ENCODE peak calls at places on chromosomes 16 and 17, in four cellular contexts. N is choroid plexus epithelial cell; F is Peyer's patch; H is CD4-positive, alpha-beta T cell. K is an unnamed sample.

GRCh38 chr17:41421116-41421515 is 3.3 kb downstream of the KRT37 start:
- DNase-seq in N (peak), F (no peak), H (no peak), K (no peak)

GRCh38 chr16:56988161-56988947 is 1.0 kb upstream of the NLRC5 start:
- DNase-seq in N (peak), F (peak), H (no peak), K (no peak)

GRCh38 chr16:28212532-28212873 is 738 bp upstream of the XPO6 start:
- DNase-seq in N (no peak), F (no peak), H (no peak), K (peak)

GRCh38 chr17:48162946-48163506 is 55.5 kb downstream of the SNX11 start:
- DNase-seq in N (peak), F (no peak), H (no peak), K (no peak)

GRCh38 chr16:55849536-55849935 is 16.6 kb upstream of the CES1 start:
- DNase-seq in N (no peak), F (no peak), H (no peak), K (no peak)

GRCh38 chr16:19001788-19002187 is 18.1 kb downstream of the TMC7 start:
- DNase-seq in N (no peak), F (no peak), H (no peak), K (no peak)

GRCh38 chr17:82110298-82110697 is 12.3 kb upstream of the FASN start:
- DNase-seq in N (no peak), F (no peak), H (no peak), K (no peak)

GRCh38 chr16:27639588-27640276 is 89.8 kb downstream of the KATNIP start:
- DNase-seq in N (peak), F (no peak), H (no peak), K (peak)

GRCh38 chr16:3690991-3691720 is 26.2 kb downstream of the TRAP1 start:
- DNase-seq in N (peak), F (no peak), H (no peak), K (no peak)

GRCh38 chr16:81652798-81653505 is 126.1 kb upstream of the PLCG2 start:
- DNase-seq in N (no peak), F (no peak), H (no peak), K (peak)

GRCh38 chr17:72715906-72716572 is 376.4 kb downstream of the SLC39A11 start:
- DNase-seq in N (peak), F (no peak), H (no peak), K (no peak)

GRCh38 chr16:85738878-85739715 is 11.8 kb downstream of the C16orf74 start:
- DNase-seq in N (no peak), F (no peak), H (no peak), K (no peak)

GRCh38 chr16:57982345-57982744 is 11.4 kb upstream of the CNGB1 start:
- DNase-seq in N (no peak), F (no peak), H (no peak), K (no peak)

GRCh38 chr17:16443390-16444257 is 28.3 kb downstream of the TRPV2 start:
- DNase-seq in N (no peak), F (no peak), H (no peak), K (peak)

GRCh38 chr16:81816793-81817210 is 37.7 kb downstream of the PLCG2 start:
- DNase-seq in N (no peak), F (no peak), H (no peak), K (no peak)

GRCh38 chr17:66980896-66981295 is 16.4 kb downstream of the CACNG4 start:
- DNase-seq in N (no peak), F (no peak), H (no peak), K (no peak)

GRCh38 chr16:85402910-85403692 is 210.0 kb upstream of the GSE1 start:
- DNase-seq in N (peak), F (no peak), H (no peak), K (peak)

GRCh38 chr16:11806721-11807120 is 9.7 kb upstream of the ZC3H7A start:
- DNase-seq in N (peak), F (no peak), H (no peak), K (no peak)

DNA sequence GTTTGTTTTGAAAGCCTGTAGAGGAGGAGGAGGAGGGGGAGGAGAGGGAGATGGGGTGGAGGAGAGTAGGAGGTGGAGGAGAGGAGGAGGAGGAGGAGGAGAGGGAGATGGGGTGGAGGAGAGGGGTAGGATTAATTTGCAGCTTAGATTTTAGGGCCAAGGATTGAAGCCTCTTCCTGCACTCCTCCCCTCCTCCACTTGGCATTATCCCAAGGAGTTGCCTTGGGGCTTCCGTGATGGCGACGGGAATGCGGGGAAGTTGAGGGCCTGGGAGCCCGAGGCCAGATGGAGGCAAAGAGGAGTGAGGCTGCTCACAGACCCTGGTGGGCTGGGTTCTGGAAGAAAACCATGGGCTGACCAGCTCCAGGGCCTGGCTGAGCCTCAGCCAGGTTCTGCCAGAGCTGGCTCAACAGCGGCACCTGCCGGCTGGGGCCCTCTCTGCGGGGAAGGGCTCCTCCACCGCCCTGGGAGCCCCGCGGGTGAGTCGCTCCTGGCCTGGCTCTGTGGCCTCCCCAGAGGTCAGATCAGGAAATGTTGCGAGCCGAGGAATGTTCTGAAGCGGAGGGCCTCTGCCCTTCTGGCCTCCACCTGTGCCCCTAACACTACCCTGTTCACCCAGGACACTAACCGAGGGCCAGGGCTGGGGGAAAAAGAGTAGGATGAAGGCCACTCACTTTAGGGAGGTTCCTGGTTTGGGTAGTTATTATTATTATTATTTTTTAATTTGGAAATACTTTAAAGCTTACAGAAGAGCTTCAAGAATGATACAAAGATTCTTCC is 23.9 kb upstream of the FMNL1 start:
- DNase-seq in N (peak), F (peak), H (peak), K (peak)
- TF ChIP-seq CTCF in N (peak), F (peak), H (peak), K (peak)

GRCh38 chr17:4812690-4813089 is 5.7 kb downstream of the PLD2 start:
- DNase-seq in N (no peak), F (no peak), H (no peak), K (no peak)

GRCh38 chr17:4811471-4811870 is 4.5 kb downstream of the PLD2 start:
- DNase-seq in N (no peak), F (no peak), H (no peak), K (no peak)

GRCh38 chr17:4818276-4818675 is 11.3 kb downstream of the PLD2 start:
- DNase-seq in N (no peak), F (no peak), H (no peak), K (peak)

GRCh38 chr17:4816826-4817225 is 9.9 kb downstream of the PLD2 start:
- DNase-seq in N (no peak), F (no peak), H (no peak), K (no peak)

GRCh38 chr17:4815043-4815675 is 8.2 kb downstream of the PLD2 start:
- DNase-seq in N (peak), F (no peak), H (no peak), K (peak)
- TF ChIP-seq CTCF in N (peak), F (no peak), H (no peak), K (peak)

DNA sequence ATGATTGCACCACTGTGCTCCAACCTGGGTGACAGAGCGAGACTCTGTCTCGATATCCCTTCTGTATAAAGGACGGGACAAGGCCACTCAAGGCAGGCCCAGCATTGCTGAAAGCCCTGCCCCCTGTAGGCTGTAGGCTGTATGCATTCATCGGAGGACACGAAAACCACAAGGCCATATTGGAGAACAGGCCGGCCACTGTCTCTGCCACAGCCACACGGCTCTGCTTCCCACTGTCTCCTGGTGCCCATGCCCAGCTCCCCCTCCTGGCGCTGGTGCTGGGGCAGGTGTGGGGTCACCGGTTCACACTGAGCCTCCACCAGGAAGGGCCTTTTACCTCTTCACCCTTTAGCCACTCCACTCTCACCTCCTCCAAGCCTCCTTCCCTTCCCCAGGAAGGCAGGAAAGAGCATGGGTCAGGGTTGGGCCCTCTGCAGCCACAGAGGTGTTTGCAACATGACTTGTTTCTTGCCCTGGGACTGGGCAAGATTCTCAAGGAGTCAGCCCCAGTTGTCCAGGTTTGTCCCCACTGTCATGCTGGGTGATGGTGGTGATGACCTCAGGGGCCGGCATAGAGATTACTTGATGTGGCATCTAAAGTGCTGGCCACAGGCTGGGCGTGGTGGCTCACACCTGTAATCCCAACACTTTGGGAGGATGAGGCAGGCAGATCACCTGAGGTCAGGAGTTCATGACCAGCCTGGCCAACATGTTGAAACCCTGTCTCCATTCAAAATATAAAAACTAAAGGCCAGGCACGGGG is 5.3 kb upstream of the NTN3 start:
- DNase-seq in N (no peak), F (no peak), H (no peak), K (peak)
- TF ChIP-seq CTCF in N (peak), F (no peak), H (no peak), K (peak)

DNA sequence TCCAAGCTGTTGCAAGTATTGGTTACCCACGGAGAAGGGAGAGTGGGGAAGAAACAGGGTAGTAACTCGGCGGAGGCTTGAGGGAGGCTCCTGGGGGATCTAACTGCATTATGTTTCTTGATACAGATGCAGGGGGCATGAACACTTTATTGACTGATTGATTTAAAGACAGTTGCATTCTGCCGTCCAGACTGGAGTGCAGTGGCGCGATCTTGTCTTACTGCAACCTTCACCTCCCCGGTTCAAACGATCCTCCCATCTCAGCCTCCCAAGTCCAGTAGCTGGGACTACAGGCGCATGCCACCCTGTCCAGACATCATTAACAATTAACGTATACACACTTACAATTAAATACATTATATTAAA is 15.1 kb upstream of the ERN2 start:
- DNase-seq in N (no peak), F (no peak), H (no peak), K (no peak)
- TF ChIP-seq CTCF in N (no peak), F (no peak), H (peak), K (peak)

DNA sequence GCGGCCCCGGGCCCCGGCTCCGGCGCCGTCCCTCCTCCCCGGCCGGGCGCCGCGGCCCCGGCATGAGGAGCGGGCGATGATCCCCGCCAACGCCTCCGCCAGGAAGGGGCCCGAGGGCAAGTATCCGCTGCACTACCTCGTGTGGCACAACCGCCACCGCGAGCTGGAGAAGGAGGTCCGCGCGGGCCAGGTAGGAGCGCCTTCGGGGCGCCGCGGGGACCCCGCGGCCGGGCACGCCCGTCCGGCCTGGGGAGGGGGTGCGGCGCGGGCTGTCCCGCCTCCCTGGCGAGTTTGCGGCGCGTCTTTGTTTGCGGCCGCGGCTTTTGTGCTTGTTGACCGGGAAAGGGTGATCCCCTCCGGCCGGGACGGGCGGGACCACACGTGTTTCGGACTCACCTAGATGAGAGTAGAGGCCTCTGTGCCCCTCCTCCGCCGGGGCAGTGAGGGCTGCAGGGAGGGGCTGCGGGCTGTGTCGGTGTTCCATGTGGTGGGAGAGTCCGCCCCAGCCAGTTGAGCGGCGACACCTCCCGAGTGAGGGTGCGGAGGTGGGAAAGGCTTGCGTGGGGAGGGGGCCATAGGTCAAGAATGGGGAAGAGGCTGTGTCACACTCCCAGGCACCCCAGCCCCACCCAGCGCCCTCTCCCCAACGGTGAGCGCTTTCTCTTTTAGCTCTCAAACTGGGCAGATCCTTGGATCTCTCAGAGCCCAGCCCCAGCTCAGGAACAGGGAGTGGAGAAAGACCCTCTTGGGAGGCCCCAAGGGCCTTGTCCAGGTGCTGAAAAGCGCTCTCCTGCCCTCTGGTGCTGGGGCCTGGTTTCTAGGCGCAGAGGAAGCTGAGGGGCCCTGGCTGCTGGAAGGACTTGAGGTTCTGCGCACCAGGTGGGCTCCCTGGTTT is 861 bp downstream of the ANKRD13B start:
- DNase-seq in N (peak), F (no peak), H (no peak), K (peak)
- TF ChIP-seq CTCF in N (peak), F (no peak), H (peak), K (peak)

DNA sequence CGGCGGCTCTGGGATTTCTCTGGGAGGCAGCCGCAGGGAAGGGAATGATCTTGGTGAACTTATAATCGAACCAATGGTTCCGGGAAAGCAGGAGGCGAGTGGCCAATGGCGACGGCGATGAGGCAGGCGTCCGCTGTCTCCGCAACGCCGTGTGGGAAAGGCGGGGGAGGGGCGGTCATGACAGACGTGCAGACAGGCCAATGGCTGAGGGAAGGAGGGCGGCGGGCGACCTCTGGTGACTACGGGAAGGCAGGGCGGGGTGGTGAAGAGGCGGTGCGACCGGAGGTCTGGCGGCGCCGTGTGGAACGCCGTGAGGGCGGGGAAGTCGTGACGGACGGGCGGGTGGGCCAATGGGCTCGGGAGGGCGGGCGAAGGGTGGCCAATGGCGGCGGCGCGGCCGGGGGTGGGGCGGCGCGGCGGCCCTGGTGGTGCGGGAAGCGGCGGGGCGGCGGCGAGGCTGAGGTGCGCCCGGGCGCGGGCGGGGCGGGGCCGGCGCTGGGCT is at the start of gene RAB40C:
- DNase-seq in N (peak), F (peak), H (peak), K (peak)
- TF ChIP-seq CTCF in N (peak), F (peak), H (no peak), K (no peak)

GRCh38 chr17:83132251-83133081 is 53.1 kb downstream of the METRNL start:
- DNase-seq in N (peak), F (peak), H (no peak), K (peak)
- TF ChIP-seq CTCF in N (no peak), F (no peak), H (no peak), K (no peak)

GRCh38 chr17:57020208-57020607 is 42.3 kb downstream of the SCPEP1 start:
- DNase-seq in N (no peak), F (no peak), H (no peak), K (no peak)
- TF ChIP-seq CTCF in N (no peak), F (no peak), H (no peak), K (no peak)

DNA sequence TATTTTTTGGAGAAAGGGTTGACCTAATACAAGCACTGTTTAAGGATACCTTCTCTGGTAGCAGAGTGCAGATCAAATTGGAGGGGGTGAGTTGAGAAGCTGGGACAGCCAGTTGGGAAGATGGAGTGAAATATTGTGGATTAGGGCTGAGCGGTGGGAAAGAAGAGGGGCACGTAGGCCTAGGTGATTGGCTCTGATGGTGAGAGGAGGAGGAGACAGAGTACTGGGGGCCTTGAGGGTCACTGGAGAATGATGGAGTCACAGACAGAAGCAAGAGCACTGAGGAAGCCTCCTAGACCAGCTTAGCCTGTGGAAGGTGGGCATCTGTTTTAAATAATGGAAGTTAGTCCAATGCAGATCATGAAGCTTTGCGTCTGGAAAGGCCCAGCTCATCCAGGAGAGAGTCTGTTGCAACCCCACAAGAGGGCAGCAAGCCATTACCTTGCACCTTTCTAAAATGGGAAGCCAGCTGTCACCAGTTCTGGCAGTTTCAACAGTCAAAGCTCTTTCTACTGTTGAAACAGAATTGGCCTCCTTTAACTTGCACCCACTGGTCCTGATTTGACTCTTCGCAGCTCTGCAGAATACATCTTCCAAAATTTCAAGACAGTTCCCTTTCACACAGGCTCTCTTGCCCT is 11.8 kb downstream of the SLC9A5 start:
- DNase-seq in N (peak), F (peak), H (no peak), K (peak)
- TF ChIP-seq CTCF in N (peak), F (peak), H (peak), K (peak)

DNA sequence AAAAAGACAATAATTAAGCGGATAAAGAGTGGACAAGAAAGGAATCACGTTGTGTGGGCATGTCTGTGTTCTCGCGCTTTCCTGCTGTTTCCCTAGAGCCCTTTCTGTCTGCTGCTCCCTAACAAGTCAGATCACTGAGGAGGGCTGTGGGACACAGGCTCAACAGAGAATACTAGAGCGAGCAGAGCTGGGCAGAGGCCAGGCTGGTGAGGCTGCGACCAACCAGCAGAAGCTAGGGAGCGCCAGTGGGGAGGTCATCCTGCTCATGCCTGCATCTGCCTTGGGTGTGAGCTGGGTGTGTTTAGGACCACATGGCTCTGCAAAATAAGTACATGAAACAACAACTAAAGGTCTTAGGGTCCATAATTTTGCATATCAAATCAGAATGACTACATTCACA is 11.5 kb upstream of the FOXJ1 start:
- DNase-seq in N (no peak), F (peak), H (no peak), K (peak)
- TF ChIP-seq CTCF in N (no peak), F (no peak), H (no peak), K (peak)